ENCODE peak calls at places on chromosomes 6 and 20, in five cellular contexts. L is cardiac muscle cell, W is HCT116, K is esophagus squamous epithelium, J is IMR-90. V is an unnamed sample. For H3K36me3 and H3K4me1, the result is how much of the 10 kb centered on the place peaks cover.

GRCh38 chr6:118648866-118649554 is 2.4 kb downstream of the CEP85L start:
- DNase-seq in J (peak), L (no peak), K (no peak), W (no peak), V (no peak)

GRCh38 chr20:40844285-40844684 is 155.2 kb upstream of the MAFB start:
- DNase-seq in K (no peak), L (no peak), J (no peak), W (no peak), V (no peak)

GRCh38 chr6:53042112-53042511 is 23.1 kb upstream of the FBXO9 start:
- DNase-seq in K (no peak), L (peak), W (peak), J (peak), V (no peak)

GRCh38 chr20:12177657-12178293 is 260.1 kb downstream of the BTBD3 start:
- DNase-seq in K (no peak), L (no peak), J (no peak), W (no peak), V (no peak)

GRCh38 chr6:39892490-39893129 is 41.7 kb downstream of the MOCS1 start:
- DNase-seq in W (peak), J (peak), L (peak), K (no peak), V (peak)

GRCh38 chr6:39755231-39755630 is 30.0 kb upstream of the KIF6 start:
- DNase-seq in K (no peak), J (peak), W (no peak), L (peak), V (no peak)

GRCh38 chr20:25459111-25459830 is 51.8 kb downstream of the GINS1 start:
- DNase-seq in L (no peak), K (no peak), J (no peak), W (no peak), V (no peak)

GRCh38 chr6:7805088-7805756 is 79.3 kb downstream of the BMP6 start:
- DNase-seq in L (no peak), W (no peak), K (no peak), J (no peak), V (no peak)

GRCh38 chr6:131288214-131288613 is 152.9 kb downstream of the AKAP7 start:
- DNase-seq in L (no peak), W (no peak), K (no peak), J (no peak), V (no peak)

GRCh38 chr6:121590941-121591340 is 155.5 kb downstream of the GJA1 start:
- DNase-seq in K (no peak), W (no peak), L (peak), J (no peak), V (no peak)

GRCh38 chr20:5216663-5217062 is 89.9 kb downstream of the CDS2 start:
- DNase-seq in W (no peak), L (no peak), K (no peak), J (no peak), V (no peak)

DNA sequence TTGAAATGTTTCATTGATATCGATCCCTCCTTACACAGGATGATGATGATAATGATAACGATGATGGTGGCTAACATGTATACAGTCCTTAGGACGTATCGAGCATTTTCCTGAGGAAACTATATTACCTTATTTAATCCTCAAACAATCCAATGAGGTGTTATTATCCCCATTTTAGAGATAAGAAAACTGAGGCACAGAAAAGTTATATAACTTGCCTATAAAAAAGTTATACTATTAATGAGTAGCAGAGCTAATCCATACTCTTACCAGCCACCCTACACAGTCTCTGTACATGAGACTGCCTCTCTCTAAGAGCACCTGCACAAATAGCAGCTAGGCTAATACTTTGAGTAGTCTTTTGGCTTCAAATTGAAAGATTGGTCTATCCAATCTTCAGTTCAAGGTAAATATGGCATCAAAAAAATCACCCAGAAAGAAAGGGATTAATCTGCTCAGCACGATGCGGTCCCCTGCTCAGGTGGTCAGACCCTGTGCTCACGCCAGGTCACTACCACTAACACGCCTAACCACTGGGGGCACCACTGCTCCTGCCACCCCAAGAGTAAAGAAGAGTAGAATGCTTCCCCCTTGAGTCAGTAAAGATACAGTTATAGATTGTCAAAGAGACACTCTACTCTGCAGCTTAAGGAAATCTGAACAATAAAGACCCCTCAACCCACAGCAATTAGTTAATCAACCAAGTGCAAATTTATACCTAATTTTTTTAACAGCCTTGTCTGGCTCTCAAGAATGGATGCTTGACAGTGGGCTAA is 15.0 kb downstream of the GABBR1 start:
- DNase-seq in W (no peak), J (no peak), L (no peak), K (no peak), V (no peak)
- H3K36me3 ChIP-seq in W (under half), J (half or more), L (half or more), K (half or more), V (under half)

GRCh38 chr20:49270177-49270576 is 7.7 kb downstream of the ZNFX1 start:
- DNase-seq in L (peak), J (peak), W (no peak), K (no peak), V (no peak)
- H3K4me1 ChIP-seq in L (under half), J (under half), W (under half), K (half or more), V (under half)

DNA sequence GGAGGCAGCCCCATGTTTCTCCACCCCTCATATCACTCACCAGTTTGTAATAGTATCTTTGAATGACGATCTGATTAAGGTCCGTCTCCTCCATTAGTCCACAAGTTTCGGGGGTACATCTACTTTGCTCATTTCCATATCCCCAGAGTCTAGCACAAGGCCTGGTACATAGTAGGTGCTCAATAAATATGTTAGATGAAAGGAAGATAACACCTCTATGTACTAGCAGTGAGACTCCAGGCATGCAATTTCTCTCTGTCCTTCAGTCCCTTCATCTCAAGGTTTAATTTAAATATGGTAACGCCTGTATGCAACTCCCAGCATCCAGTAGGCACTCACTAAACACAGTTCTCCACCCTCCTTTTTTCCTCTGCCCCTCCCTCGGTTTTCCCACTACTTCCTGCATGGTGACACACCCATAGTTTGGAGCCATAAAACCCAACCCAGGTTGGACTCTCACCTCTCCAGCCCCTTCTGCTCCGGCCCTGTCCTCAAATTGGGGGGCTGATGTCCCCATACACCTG is 458 bp upstream of the HNF4A start:
- DNase-seq in W (peak), K (no peak), L (no peak), J (no peak), V (no peak)
- H3K27ac ChIP-seq in W (no peak), K (no peak), L (no peak), J (no peak), V (no peak)

GRCh38 chr6:14190596-14191224 is 73.1 kb downstream of the CD83 start:
- DNase-seq in L (no peak), J (no peak), W (no peak), K (no peak), V (no peak)

GRCh38 chr6:14193524-14193923 is 76.0 kb downstream of the CD83 start:
- DNase-seq in L (no peak), K (no peak), W (no peak), J (no peak), V (no peak)

GRCh38 chr6:14194483-14194882 is 76.9 kb downstream of the CD83 start:
- DNase-seq in K (no peak), J (no peak), W (no peak), L (no peak), V (no peak)

GRCh38 chr6:14189122-14189521 is 71.5 kb downstream of the CD83 start:
- DNase-seq in W (no peak), J (no peak), K (no peak), L (no peak), V (no peak)

DNA sequence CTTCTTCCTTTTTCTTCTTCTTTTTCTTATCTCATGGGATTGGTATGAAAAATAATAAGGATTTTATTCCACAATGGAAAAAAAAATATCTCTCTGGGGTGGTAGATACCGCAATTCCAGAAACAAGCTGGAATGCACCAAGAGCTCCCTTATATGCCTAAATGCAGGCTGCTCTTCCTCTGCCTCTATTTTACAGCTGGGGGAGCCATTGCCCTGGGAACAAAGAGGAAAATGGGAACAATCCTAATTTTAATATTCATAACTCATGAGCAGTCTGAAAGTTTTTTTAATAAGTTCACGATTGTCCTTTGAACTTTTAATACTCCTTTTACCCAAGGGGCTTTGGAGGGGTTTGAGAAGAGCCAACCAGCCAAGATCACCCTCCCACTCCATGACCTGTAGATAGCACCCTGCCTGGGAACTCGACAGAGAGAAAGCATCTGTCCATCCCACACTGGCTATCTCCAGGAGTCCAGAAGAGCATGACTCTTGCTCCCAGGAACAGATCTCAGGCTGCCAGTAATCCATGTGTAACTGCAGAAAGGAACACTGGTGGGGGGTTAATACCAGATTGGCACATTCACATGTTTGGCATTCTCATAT is 74.7 kb downstream of the CD83 start:
- DNase-seq in W (no peak), K (no peak), L (peak), J (no peak), V (no peak)
- H3K36me3 ChIP-seq in W (under half), K (under half), L (under half), J (under half), V (under half)

GRCh38 chr6:4880373-4880762 is 104.2 kb downstream of the CDYL start:
- DNase-seq in K (no peak), J (no peak), L (no peak), W (no peak), V (no peak)

GRCh38 chr6:4883298-4883697 is 107.1 kb downstream of the CDYL start:
- DNase-seq in K (no peak), W (no peak), J (no peak), L (no peak), V (no peak)

GRCh38 chr6:4888841-4889240 is 112.6 kb downstream of the CDYL start:
- DNase-seq in K (no peak), J (no peak), L (peak), W (no peak), V (no peak)

GRCh38 chr6:4885534-4885933 is 109.3 kb downstream of the CDYL start:
- DNase-seq in W (no peak), J (no peak), L (no peak), K (no peak), V (no peak)

GRCh38 chr6:4884646-4885427 is 108.6 kb downstream of the CDYL start:
- DNase-seq in L (no peak), K (no peak), J (no peak), W (no peak), V (no peak)
- H3K4me1 ChIP-seq in L (under half), K (under half), J (under half), W (under half), V (under half)

V was measured in iPS DF 6.9.